ENCODE peak calls at places on chromosome 11, in four cellular contexts. One of them, this sample, is unnamed.

GRCh38 chr11:107591446-107592236 is 694 bp downstream of the ELMOD1 start:
- DNase-seq in fibroblast of pulmonary artery: no peak
- DNase-seq in keratinocyte: no peak
- DNase-seq in transverse colon: no peak
- DNase-seq in this sample: peak

GRCh38 chr11:45820211-45820857 is 15.4 kb downstream of the SLC35C1 start:
- DNase-seq in keratinocyte: no peak
- DNase-seq in fibroblast of pulmonary artery: no peak
- DNase-seq in transverse colon: no peak
- DNase-seq in this sample: no peak

GRCh38 chr11:88377151-88377550 is 39.6 kb upstream of the CTSC start:
- DNase-seq in keratinocyte: no peak
- DNase-seq in transverse colon: no peak
- DNase-seq in fibroblast of pulmonary artery: no peak
- DNase-seq in this sample: no peak

GRCh38 chr11:44797886-44798683 is 71.3 kb downstream of the TSPAN18 start:
- DNase-seq in transverse colon: no peak
- DNase-seq in fibroblast of pulmonary artery: no peak
- DNase-seq in keratinocyte: no peak
- DNase-seq in this sample: no peak

GRCh38 chr11:120589376-120589775 is 77.8 kb downstream of the GRIK4 start:
- DNase-seq in transverse colon: no peak
- DNase-seq in fibroblast of pulmonary artery: no peak
- DNase-seq in keratinocyte: no peak
- DNase-seq in this sample: no peak

GRCh38 chr11:68353669-68354068 is 41.3 kb downstream of the LRP5 start:
- DNase-seq in keratinocyte: no peak
- DNase-seq in fibroblast of pulmonary artery: no peak
- DNase-seq in transverse colon: no peak
- DNase-seq in this sample: no peak

GRCh38 chr11:14582835-14583234 is 60.8 kb upstream of the PDE3B start:
- DNase-seq in transverse colon: no peak
- DNase-seq in fibroblast of pulmonary artery: no peak
- DNase-seq in keratinocyte: no peak
- DNase-seq in this sample: no peak

GRCh38 chr11:70422692-70423522 is 24.6 kb downstream of the CTTN start:
- DNase-seq in fibroblast of pulmonary artery: no peak
- DNase-seq in keratinocyte: no peak
- DNase-seq in transverse colon: no peak
- DNase-seq in this sample: no peak

GRCh38 chr11:126817096-126817495 is 183.5 kb downstream of the KIRREL3 start:
- DNase-seq in fibroblast of pulmonary artery: no peak
- DNase-seq in transverse colon: no peak
- DNase-seq in keratinocyte: no peak
- DNase-seq in this sample: no peak

GRCh38 chr11:19220903-19221682 is 19.3 kb upstream of the CSRP3 start:
- DNase-seq in transverse colon: no peak
- DNase-seq in keratinocyte: no peak
- DNase-seq in fibroblast of pulmonary artery: peak
- DNase-seq in this sample: no peak

GRCh38 chr11:12430351-12430750 is 53.0 kb downstream of the PARVA start:
- DNase-seq in transverse colon: no peak
- DNase-seq in fibroblast of pulmonary artery: peak
- DNase-seq in keratinocyte: no peak
- DNase-seq in this sample: peak

GRCh38 chr11:28756977-28757376 is 648.8 kb downstream of the METTL15 start:
- DNase-seq in keratinocyte: no peak
- DNase-seq in transverse colon: no peak
- DNase-seq in fibroblast of pulmonary artery: peak
- DNase-seq in this sample: peak

GRCh38 chr11:82547163-82547560 is 186.5 kb downstream of the FAM181B start:
- DNase-seq in keratinocyte: no peak
- DNase-seq in transverse colon: no peak
- DNase-seq in fibroblast of pulmonary artery: no peak
- DNase-seq in this sample: peak

GRCh38 chr11:57597971-57598830 is 716 bp downstream of the SERPING1 start:
- DNase-seq in fibroblast of pulmonary artery: peak
- DNase-seq in keratinocyte: no peak
- DNase-seq in transverse colon: peak
- DNase-seq in this sample: no peak

GRCh38 chr11:3824714-3825472 is 15.9 kb downstream of the RHOG start:
- DNase-seq in fibroblast of pulmonary artery: peak
- DNase-seq in keratinocyte: no peak
- DNase-seq in transverse colon: peak
- DNase-seq in this sample: peak

GRCh38 chr11:73856001-73856663 is 20.5 kb downstream of the COA4 start:
- DNase-seq in fibroblast of pulmonary artery: no peak
- DNase-seq in transverse colon: no peak
- DNase-seq in keratinocyte: no peak
- DNase-seq in this sample: no peak

GRCh38 chr11:77710358-77710757 is 72.8 kb upstream of the CLNS1A start:
- DNase-seq in keratinocyte: no peak
- DNase-seq in fibroblast of pulmonary artery: peak
- DNase-seq in transverse colon: no peak
- DNase-seq in this sample: peak

GRCh38 chr11:89456681-89457080 is 34.5 kb downstream of the NOX4 start:
- DNase-seq in keratinocyte: no peak
- DNase-seq in fibroblast of pulmonary artery: no peak
- DNase-seq in transverse colon: no peak
- DNase-seq in this sample: no peak

GRCh38 chr11:9616042-9616640 is 42.7 kb downstream of the WEE1 start:
- DNase-seq in fibroblast of pulmonary artery: no peak
- DNase-seq in transverse colon: no peak
- DNase-seq in keratinocyte: no peak
- DNase-seq in this sample: no peak

GRCh38 chr11:9615031-9615451 is 41.6 kb downstream of the WEE1 start:
- DNase-seq in transverse colon: no peak
- DNase-seq in fibroblast of pulmonary artery: no peak
- DNase-seq in keratinocyte: no peak
- DNase-seq in this sample: no peak

GRCh38 chr11:9616858-9617257 is 43.4 kb downstream of the WEE1 start:
- DNase-seq in keratinocyte: no peak
- DNase-seq in fibroblast of pulmonary artery: no peak
- DNase-seq in transverse colon: no peak
- DNase-seq in this sample: no peak

GRCh38 chr11:9613118-9613829 is 39.8 kb downstream of the WEE1 start:
- DNase-seq in transverse colon: peak
- DNase-seq in fibroblast of pulmonary artery: peak
- DNase-seq in keratinocyte: peak
- DNase-seq in this sample: peak

DNA sequence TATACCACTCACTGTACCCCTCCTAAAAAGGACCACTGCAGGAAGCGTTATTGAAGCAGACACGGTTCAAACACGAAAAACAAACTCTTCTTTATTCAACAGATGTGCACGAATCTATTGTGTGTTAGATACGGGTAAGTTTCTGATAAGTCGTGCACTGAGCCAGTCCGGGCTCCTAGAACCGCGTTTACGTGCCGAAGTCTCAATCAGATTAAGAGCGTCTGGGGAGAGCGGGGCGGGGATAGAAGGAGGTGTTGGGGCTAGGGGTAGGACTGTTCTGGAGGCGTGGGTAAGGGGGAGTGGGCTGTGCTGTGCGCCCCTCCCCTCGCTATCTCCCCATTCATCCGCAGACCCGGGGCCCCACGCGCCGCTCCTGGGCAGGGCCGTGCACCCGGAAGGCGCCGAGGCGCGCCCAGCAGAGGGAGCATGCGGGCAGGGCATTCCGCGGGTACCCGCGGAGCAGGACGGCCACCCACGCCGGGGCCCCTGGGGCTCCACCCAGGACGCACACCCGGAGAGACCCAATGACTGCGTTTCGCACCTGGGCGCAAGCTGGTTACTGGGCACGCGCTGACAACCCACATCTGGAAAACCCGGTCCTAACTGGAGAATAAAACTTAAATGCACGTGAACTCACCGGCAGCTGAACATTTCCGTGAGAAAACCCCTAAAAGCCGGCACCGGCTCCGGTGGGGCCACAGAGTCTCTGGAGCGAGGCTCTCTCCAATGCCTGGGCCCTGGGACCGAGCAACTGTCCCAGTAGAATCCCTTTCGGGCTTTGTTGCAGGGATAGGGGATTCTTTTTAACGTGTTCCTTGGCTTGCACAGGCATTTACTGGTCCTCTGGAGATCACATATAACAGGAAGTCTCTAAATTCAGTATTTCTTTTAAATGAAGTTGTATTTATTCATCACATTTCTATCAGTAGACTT is 40.6 kb downstream of the WEE1 start:
- DNase-seq in fibroblast of pulmonary artery: peak
- DNase-seq in transverse colon: peak
- DNase-seq in keratinocyte: peak
- DNase-seq in this sample: peak
- TF ChIP-seq CTCF in fibroblast of pulmonary artery: peak
- TF ChIP-seq CTCF in transverse colon: peak
- TF ChIP-seq CTCF in keratinocyte: peak
- TF ChIP-seq CTCF in this sample: peak

GRCh38 chr11:61587951-61588695 is 7.2 kb upstream of the SYT7 start:
- DNase-seq in fibroblast of pulmonary artery: no peak
- DNase-seq in keratinocyte: no peak
- DNase-seq in transverse colon: peak
- DNase-seq in this sample: peak
- TF ChIP-seq CTCF in fibroblast of pulmonary artery: peak
- TF ChIP-seq CTCF in keratinocyte: no peak
- TF ChIP-seq CTCF in transverse colon: no peak
- TF ChIP-seq CTCF in this sample: peak

GRCh38 chr11:75151346-75152047 is 590 bp downstream of the SLCO2B1 start:
- DNase-seq in fibroblast of pulmonary artery: no peak
- DNase-seq in transverse colon: peak
- DNase-seq in keratinocyte: no peak
- DNase-seq in this sample: peak

GRCh38 chr11:75150079-75150478 is 828 bp upstream of the SLCO2B1 start:
- DNase-seq in keratinocyte: no peak
- DNase-seq in transverse colon: peak
- DNase-seq in fibroblast of pulmonary artery: no peak
- DNase-seq in this sample: no peak

GRCh38 chr11:75152651-75153553 is 2.0 kb downstream of the SLCO2B1 start:
- DNase-seq in transverse colon: no peak
- DNase-seq in keratinocyte: no peak
- DNase-seq in fibroblast of pulmonary artery: no peak
- DNase-seq in this sample: no peak

GRCh38 chr11:75152090-75152489 is 1.2 kb downstream of the SLCO2B1 start:
- DNase-seq in fibroblast of pulmonary artery: no peak
- DNase-seq in transverse colon: no peak
- DNase-seq in keratinocyte: no peak
- DNase-seq in this sample: no peak

GRCh38 chr11:75150879-75151278 is at the start of gene SLCO2B1:
- DNase-seq in keratinocyte: no peak
- DNase-seq in transverse colon: peak
- DNase-seq in fibroblast of pulmonary artery: no peak
- DNase-seq in this sample: peak
- TF ChIP-seq CTCF in keratinocyte: no peak
- TF ChIP-seq CTCF in transverse colon: no peak
- TF ChIP-seq CTCF in fibroblast of pulmonary artery: no peak
- TF ChIP-seq CTCF in this sample: no peak

GRCh38 chr11:32280339-32280738 is 155.0 kb downstream of the WT1 start:
- DNase-seq in fibroblast of pulmonary artery: no peak
- DNase-seq in keratinocyte: no peak
- DNase-seq in transverse colon: no peak
- DNase-seq in this sample: no peak

DNA sequence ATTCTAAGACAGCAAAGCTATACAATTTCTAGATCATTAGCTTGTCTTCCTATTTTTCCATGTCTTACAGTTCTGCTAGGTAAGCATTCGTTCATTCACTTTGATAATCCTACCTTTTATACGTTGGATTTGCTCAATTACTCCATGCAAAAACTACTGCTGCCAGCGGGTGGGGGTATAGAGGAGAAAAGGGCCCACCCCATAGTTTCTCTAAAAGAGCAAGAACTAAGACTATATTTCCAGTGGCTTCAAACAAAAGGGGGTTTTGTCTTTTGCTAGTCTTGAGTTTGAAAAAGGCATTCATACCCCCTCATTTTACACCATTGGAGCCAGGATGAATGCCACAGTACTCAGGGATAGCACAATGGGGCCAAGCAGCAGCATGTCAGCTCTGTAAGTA is 155.7 kb downstream of the WT1 start:
- DNase-seq in transverse colon: no peak
- DNase-seq in keratinocyte: no peak
- DNase-seq in fibroblast of pulmonary artery: no peak
- DNase-seq in this sample: no peak
- TF ChIP-seq CTCF in transverse colon: no peak
- TF ChIP-seq CTCF in keratinocyte: no peak
- TF ChIP-seq CTCF in fibroblast of pulmonary artery: peak
- TF ChIP-seq CTCF in this sample: no peak

DNA sequence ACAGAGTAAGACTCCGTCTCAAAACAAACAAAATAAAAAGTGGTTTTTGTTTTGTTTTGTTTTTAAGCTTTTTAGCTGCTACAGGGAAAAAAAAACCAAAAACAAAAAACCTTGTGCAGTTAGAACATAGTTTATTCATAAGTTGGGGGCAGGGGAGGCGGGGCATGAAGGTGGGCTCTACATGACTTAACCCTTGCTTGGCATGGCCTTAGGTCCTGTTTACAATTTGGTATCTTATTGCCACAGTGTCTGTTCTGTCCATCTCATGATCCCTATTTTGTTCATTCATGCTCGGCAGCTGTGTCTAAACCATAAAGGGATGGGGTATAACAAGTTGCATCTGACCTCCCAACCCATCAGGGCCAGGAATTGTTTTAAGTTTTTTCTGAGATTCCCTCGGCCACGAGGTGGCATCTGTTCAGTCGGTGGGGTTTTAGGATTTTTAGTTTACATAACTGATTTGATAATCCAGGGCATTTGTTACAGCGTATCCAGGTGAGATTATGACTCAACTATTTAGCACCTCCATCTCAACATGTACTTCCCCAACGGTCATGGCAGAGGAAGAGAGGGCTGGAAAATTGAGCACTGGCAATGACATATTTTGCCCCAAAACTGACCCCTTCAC is 6.9 kb downstream of the AP5B1 start:
- DNase-seq in fibroblast of pulmonary artery: no peak
- DNase-seq in keratinocyte: no peak
- DNase-seq in transverse colon: no peak
- DNase-seq in this sample: peak
- TF ChIP-seq CTCF in fibroblast of pulmonary artery: peak
- TF ChIP-seq CTCF in keratinocyte: peak
- TF ChIP-seq CTCF in transverse colon: no peak
- TF ChIP-seq CTCF in this sample: peak